ENCODE peak calls at places on chromosomes 1 and 21, in five cellular contexts. U, N, J, K and G are unnamed samples.

GRCh38 chr1:177620636-177621190 is 349.1 kb downstream of the SEC16B start:
- DNase-seq in U (no peak), N (no peak), J (no peak), K (no peak), G (peak; percentile 2)

GRCh38 chr1:203089001-203089650 is 3.3 kb upstream of the MYOG start:
- DNase-seq in U (no peak), N (no peak), J (no peak), K (no peak), G (no peak)

GRCh38 chr1:156742017-156742416 is 1.1 kb upstream of the MRPL24 start:
- DNase-seq in U (no peak), N (no peak), J (no peak), K (no peak), G (no peak)

GRCh38 chr21:46603228-46603627 is 1.7 kb downstream of the S100B start:
- DNase-seq in U (no peak), N (no peak), J (no peak), K (no peak), G (no peak)

GRCh38 chr1:33131191-33131590 is 50.2 kb downstream of the AZIN2 start:
- DNase-seq in U (peak; percentile 27), N (no peak), J (no peak), K (no peak), G (no peak)

GRCh38 chr1:67097305-67097704 is 37.5 kb downstream of the C1orf141 start:
- DNase-seq in U (no peak), N (no peak), J (no peak), K (no peak), G (peak; percentile 76)

GRCh38 chr1:219629481-219629880 is 16.6 kb upstream of the ZC3H11B start:
- DNase-seq in U (no peak), N (no peak), J (no peak), K (no peak), G (peak; percentile 21)

GRCh38 chr1:150477320-150477719 is 9.9 kb upstream of the TARS2 start:
- DNase-seq in U (no peak), N (no peak), J (no peak), K (no peak), G (no peak)

GRCh38 chr21:44390886-44391285 is 37.5 kb downstream of the TRPM2 start:
- DNase-seq in U (no peak), N (no peak), J (no peak), K (no peak), G (no peak)

GRCh38 chr1:76074321-76075187 is at the start of gene ST6GALNAC3:
- DNase-seq in U (no peak), N (peak; percentile 79), J (no peak), K (peak; percentile 97), G (peak; percentile 30)

GRCh38 chr1:198416276-198416675 is 124.2 kb downstream of the ATP6V1G3 start:
- DNase-seq in U (no peak), N (no peak), J (no peak), K (no peak), G (no peak)

GRCh38 chr1:224641030-224641429 is 24.9 kb downstream of the CNIH3 start:
- DNase-seq in U (peak; percentile 32), N (no peak), J (no peak), K (no peak), G (no peak)

GRCh38 chr1:33577663-33578062 is 105.2 kb downstream of the ZSCAN20 start:
- DNase-seq in U (no peak), N (no peak), J (no peak), K (no peak), G (no peak)

GRCh38 chr1:233391338-233391737 is 63.8 kb downstream of the MAP3K21 start:
- DNase-seq in U (no peak), N (no peak), J (no peak), K (no peak), G (no peak)

GRCh38 chr1:161738627-161739287 is 10.8 kb upstream of the DUSP12 start:
- DNase-seq in U (peak; percentile 78), N (peak; percentile 49), J (peak; percentile 40), K (peak; percentile 44), G (peak; percentile 90)

GRCh38 chr1:158527190-158527815 is 26.9 kb downstream of the OR6Y1 start:
- DNase-seq in U (no peak), N (no peak), J (peak; percentile 13), K (no peak), G (no peak)

GRCh38 chr1:212477014-212477679 is 44.4 kb downstream of the NENF start:
- DNase-seq in U (peak; percentile 36), N (peak; percentile 69), J (peak; percentile 78), K (peak; percentile 97), G (peak; percentile 84)

GRCh38 chr1:46691997-46692790 is 20.5 kb downstream of the TEX38 start:
- DNase-seq in U (no peak), N (no peak), J (no peak), K (no peak), G (no peak)